ENCODE peak calls at places on chromosomes 5 and 9, in ten cellular contexts. One of them, this sample, is unnamed.

GRCh38 chr5:74670377-74671038 is 14.5 kb upstream of the HEXB start:
- DNase-seq in PC-3: no peak
- DNase-seq in fibroblast of lung: no peak
- DNase-seq in HCT116: no peak
- DNase-seq in GM23338: no peak
- DNase-seq in GM23248: no peak
- DNase-seq in MM.1S: no peak
- DNase-seq in neural progenitor cell: no peak
- DNase-seq in mammary epithelial cell: no peak
- DNase-seq in K562: no peak
- DNase-seq in this sample: no peak

GRCh38 chr5:177419045-177419444 is 7.4 kb upstream of the GRK6 start:
- DNase-seq in PC-3: no peak
- DNase-seq in fibroblast of lung: peak; percentile 37
- DNase-seq in HCT116: no peak
- DNase-seq in GM23338: no peak
- DNase-seq in GM23248: peak; percentile 46
- DNase-seq in MM.1S: no peak
- DNase-seq in neural progenitor cell: no peak
- DNase-seq in mammary epithelial cell: peak; percentile 27
- DNase-seq in K562: no peak
- DNase-seq in this sample: no peak

GRCh38 chr5:1827410-1828397 is 26.5 kb downstream of the NDUFS6 start:
- DNase-seq in PC-3: no peak
- DNase-seq in fibroblast of lung: no peak
- DNase-seq in HCT116: no peak
- DNase-seq in GM23338: peak; percentile 74
- DNase-seq in GM23248: no peak
- DNase-seq in MM.1S: no peak
- DNase-seq in neural progenitor cell: peak; percentile 39
- DNase-seq in mammary epithelial cell: no peak
- DNase-seq in K562: peak; percentile 40
- DNase-seq in this sample: no peak

GRCh38 chr5:17383526-17383925 is 114.5 kb upstream of the TAF11L2 start:
- DNase-seq in PC-3: no peak
- DNase-seq in fibroblast of lung: no peak
- DNase-seq in HCT116: no peak
- DNase-seq in GM23338: no peak
- DNase-seq in GM23248: no peak
- DNase-seq in MM.1S: no peak
- DNase-seq in neural progenitor cell: no peak
- DNase-seq in mammary epithelial cell: no peak
- DNase-seq in K562: no peak
- DNase-seq in this sample: no peak

GRCh38 chr9:136312436-136312835 is 8.5 kb upstream of the CCDC187 start:
- DNase-seq in PC-3: peak; percentile 39
- DNase-seq in fibroblast of lung: peak; percentile 32
- DNase-seq in HCT116: no peak
- DNase-seq in GM23338: peak; percentile 58
- DNase-seq in GM23248: peak; percentile 69
- DNase-seq in MM.1S: peak; percentile 26
- DNase-seq in neural progenitor cell: peak; percentile 69
- DNase-seq in mammary epithelial cell: no peak
- DNase-seq in K562: peak; percentile 60
- DNase-seq in this sample: peak; percentile 69

GRCh38 chr5:98349251-98349989 is 424.0 kb upstream of the RGMB start:
- DNase-seq in PC-3: peak; percentile 94
- DNase-seq in fibroblast of lung: peak; percentile 79
- DNase-seq in HCT116: peak; percentile 8
- DNase-seq in GM23338: peak; percentile 74
- DNase-seq in GM23248: peak; percentile 90
- DNase-seq in MM.1S: peak; percentile 20
- DNase-seq in neural progenitor cell: peak; percentile 22
- DNase-seq in mammary epithelial cell: peak; percentile 66
- DNase-seq in K562: peak; percentile 21
- DNase-seq in this sample: no peak

GRCh38 chr5:172078027-172078426 is 71.6 kb upstream of the FBXW11 start:
- DNase-seq in PC-3: no peak
- DNase-seq in fibroblast of lung: no peak
- DNase-seq in HCT116: no peak
- DNase-seq in GM23338: no peak
- DNase-seq in GM23248: no peak
- DNase-seq in MM.1S: no peak
- DNase-seq in neural progenitor cell: no peak
- DNase-seq in mammary epithelial cell: no peak
- DNase-seq in K562: no peak
- DNase-seq in this sample: no peak

GRCh38 chr5:32707394-32707997 is 3.6 kb upstream of the NPR3 start:
- DNase-seq in PC-3: peak; percentile 68
- DNase-seq in fibroblast of lung: peak; percentile 34
- DNase-seq in HCT116: peak; percentile 21
- DNase-seq in GM23338: peak; percentile 74
- DNase-seq in GM23248: peak; percentile 56
- DNase-seq in MM.1S: peak; percentile 29
- DNase-seq in neural progenitor cell: peak; percentile 52
- DNase-seq in mammary epithelial cell: no peak
- DNase-seq in K562: no peak
- DNase-seq in this sample: peak; percentile 40

GRCh38 chr5:75053286-75054109 is 1.1 kb upstream of the GCNT4 start:
- DNase-seq in PC-3: peak; percentile 55
- DNase-seq in fibroblast of lung: peak; percentile 80
- DNase-seq in HCT116: no peak
- DNase-seq in GM23338: peak; percentile 73
- DNase-seq in GM23248: peak; percentile 94
- DNase-seq in MM.1S: peak; percentile 41
- DNase-seq in neural progenitor cell: peak; percentile 80
- DNase-seq in mammary epithelial cell: peak; percentile 92
- DNase-seq in K562: peak; percentile 11
- DNase-seq in this sample: peak; percentile 88

GRCh38 chr9:89994988-89995613 is 390.3 kb downstream of the GADD45G start:
- DNase-seq in PC-3: no peak
- DNase-seq in fibroblast of lung: no peak
- DNase-seq in HCT116: no peak
- DNase-seq in GM23338: no peak
- DNase-seq in GM23248: no peak
- DNase-seq in MM.1S: no peak
- DNase-seq in neural progenitor cell: no peak
- DNase-seq in mammary epithelial cell: no peak
- DNase-seq in K562: no peak
- DNase-seq in this sample: peak; percentile 25

GRCh38 chr5:124704594-124705284 is 41.7 kb downstream of the ZNF608 start:
- DNase-seq in PC-3: no peak
- DNase-seq in fibroblast of lung: no peak
- DNase-seq in HCT116: no peak
- DNase-seq in GM23338: no peak
- DNase-seq in GM23248: no peak
- DNase-seq in MM.1S: peak; percentile 48
- DNase-seq in neural progenitor cell: no peak
- DNase-seq in mammary epithelial cell: no peak
- DNase-seq in K562: no peak
- DNase-seq in this sample: no peak

GRCh38 chr5:124706041-124706440 is 40.4 kb downstream of the ZNF608 start:
- DNase-seq in PC-3: no peak
- DNase-seq in fibroblast of lung: no peak
- DNase-seq in HCT116: no peak
- DNase-seq in GM23338: no peak
- DNase-seq in GM23248: no peak
- DNase-seq in MM.1S: no peak
- DNase-seq in neural progenitor cell: no peak
- DNase-seq in mammary epithelial cell: no peak
- DNase-seq in K562: no peak
- DNase-seq in this sample: no peak

GRCh38 chr5:124705577-124705976 is 40.9 kb downstream of the ZNF608 start:
- DNase-seq in PC-3: no peak
- DNase-seq in fibroblast of lung: no peak
- DNase-seq in HCT116: no peak
- DNase-seq in GM23338: no peak
- DNase-seq in GM23248: no peak
- DNase-seq in MM.1S: no peak
- DNase-seq in neural progenitor cell: no peak
- DNase-seq in mammary epithelial cell: no peak
- DNase-seq in K562: no peak
- DNase-seq in this sample: no peak

GRCh38 chr5:124707516-124707915 is 38.9 kb downstream of the ZNF608 start:
- DNase-seq in PC-3: no peak
- DNase-seq in fibroblast of lung: no peak
- DNase-seq in HCT116: no peak
- DNase-seq in GM23338: no peak
- DNase-seq in GM23248: no peak
- DNase-seq in MM.1S: no peak
- DNase-seq in neural progenitor cell: no peak
- DNase-seq in mammary epithelial cell: no peak
- DNase-seq in K562: no peak
- DNase-seq in this sample: no peak

GRCh38 chr5:124706729-124707361 is 39.6 kb downstream of the ZNF608 start:
- DNase-seq in PC-3: no peak
- DNase-seq in fibroblast of lung: peak; percentile 64
- DNase-seq in HCT116: no peak
- DNase-seq in GM23338: peak; percentile 44
- DNase-seq in GM23248: peak; percentile 23
- DNase-seq in MM.1S: no peak
- DNase-seq in neural progenitor cell: no peak
- DNase-seq in mammary epithelial cell: no peak
- DNase-seq in K562: no peak
- DNase-seq in this sample: peak; percentile 77
- H3K4me3 ChIP-seq in PC-3: no peak overlapping the region
- H3K4me3 ChIP-seq in fibroblast of lung: no peak overlapping the region
- H3K4me3 ChIP-seq in HCT116: no peak overlapping the region
- H3K4me3 ChIP-seq in GM23338: no peak overlapping the region
- H3K4me3 ChIP-seq in GM23248: no peak overlapping the region
- H3K4me3 ChIP-seq in MM.1S: no peak overlapping the region
- H3K4me3 ChIP-seq in neural progenitor cell: no peak overlapping the region
- H3K4me3 ChIP-seq in mammary epithelial cell: no peak overlapping the region
- H3K4me3 ChIP-seq in K562: no peak overlapping the region
- H3K4me3 ChIP-seq in this sample: peak overlapping the region; percentile 17

GRCh38 chr5:26663500-26663899 is 374.9 kb downstream of the CDH9 start:
- DNase-seq in PC-3: no peak
- DNase-seq in fibroblast of lung: no peak
- DNase-seq in HCT116: no peak
- DNase-seq in GM23338: no peak
- DNase-seq in GM23248: no peak
- DNase-seq in MM.1S: no peak
- DNase-seq in neural progenitor cell: no peak
- DNase-seq in mammary epithelial cell: no peak
- DNase-seq in K562: no peak
- DNase-seq in this sample: no peak
- TF ChIP-seq EZH2 in PC-3: no peak
- TF ChIP-seq EZH2 in fibroblast of lung: no peak
- TF ChIP-seq EZH2 in HCT116: no peak
- TF ChIP-seq EZH2 in GM23338: no peak
- TF ChIP-seq EZH2 in GM23248: no peak
- TF ChIP-seq EZH2 in MM.1S: no peak
- TF ChIP-seq EZH2 in neural progenitor cell: no peak
- TF ChIP-seq EZH2 in mammary epithelial cell: no peak
- TF ChIP-seq EZH2 in K562: no peak
- TF ChIP-seq EZH2 in this sample: no peak

DNA sequence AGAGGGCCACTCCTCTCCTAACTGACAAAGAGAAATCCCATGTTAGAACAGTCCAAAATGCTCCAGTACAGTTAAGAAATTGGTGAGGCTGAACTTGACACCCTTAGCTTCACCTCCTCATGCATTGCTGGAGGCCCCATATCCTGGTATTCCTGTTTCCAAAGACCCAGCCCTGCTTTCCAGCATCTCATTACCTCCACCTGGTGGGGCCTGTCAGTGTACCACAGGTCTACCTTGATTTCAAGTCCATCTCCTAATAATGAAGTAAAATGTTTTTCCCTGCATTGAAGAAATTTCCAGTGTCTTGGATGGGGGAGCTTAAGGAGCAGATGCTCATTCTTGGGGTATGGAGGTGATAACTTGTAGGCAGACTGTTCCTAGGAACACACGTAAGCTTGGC is 70.6 kb upstream of the S1PR3 start:
- DNase-seq in PC-3: peak; percentile 20
- DNase-seq in fibroblast of lung: no peak
- DNase-seq in HCT116: no peak
- DNase-seq in GM23338: peak; percentile 10
- DNase-seq in GM23248: no peak
- DNase-seq in MM.1S: no peak
- DNase-seq in neural progenitor cell: no peak
- DNase-seq in mammary epithelial cell: no peak
- DNase-seq in K562: no peak
- DNase-seq in this sample: no peak
- H3K79me2 ChIP-seq in PC-3: no peaks in the 10 kb centered on the region
- H3K79me2 ChIP-seq in fibroblast of lung: no peaks in the 10 kb centered on the region
- H3K79me2 ChIP-seq in HCT116: no peaks in the 10 kb centered on the region
- H3K79me2 ChIP-seq in GM23338: no peaks in the 10 kb centered on the region
- H3K79me2 ChIP-seq in GM23248: no peaks in the 10 kb centered on the region
- H3K79me2 ChIP-seq in MM.1S: no peaks in the 10 kb centered on the region
- H3K79me2 ChIP-seq in neural progenitor cell: no peaks in the 10 kb centered on the region
- H3K79me2 ChIP-seq in mammary epithelial cell: no peaks in the 10 kb centered on the region
- H3K79me2 ChIP-seq in K562: no peaks in the 10 kb centered on the region
- H3K79me2 ChIP-seq in this sample: no peaks in the 10 kb centered on the region

GRCh38 chr9:121200346-121200745 is 1.3 kb downstream of the RAB14 start:
- DNase-seq in PC-3: no peak
- DNase-seq in fibroblast of lung: no peak
- DNase-seq in HCT116: no peak
- DNase-seq in GM23338: no peak
- DNase-seq in GM23248: peak; percentile 26
- DNase-seq in MM.1S: no peak
- DNase-seq in neural progenitor cell: no peak
- DNase-seq in mammary epithelial cell: no peak
- DNase-seq in K562: no peak
- DNase-seq in this sample: peak; percentile 14

GRCh38 chr9:121198512-121199042 is 3.1 kb downstream of the RAB14 start:
- DNase-seq in PC-3: no peak
- DNase-seq in fibroblast of lung: no peak
- DNase-seq in HCT116: no peak
- DNase-seq in GM23338: no peak
- DNase-seq in GM23248: peak; percentile 26
- DNase-seq in MM.1S: no peak
- DNase-seq in neural progenitor cell: no peak
- DNase-seq in mammary epithelial cell: no peak
- DNase-seq in K562: no peak
- DNase-seq in this sample: no peak

GRCh38 chr9:121201738-121202533 is at the start of gene RAB14:
- DNase-seq in PC-3: peak; percentile 95
- DNase-seq in fibroblast of lung: peak; percentile 95
- DNase-seq in HCT116: peak; percentile 94
- DNase-seq in GM23338: peak; percentile 99
- DNase-seq in GM23248: peak; percentile 99
- DNase-seq in MM.1S: peak; percentile 99
- DNase-seq in neural progenitor cell: peak; percentile 99
- DNase-seq in mammary epithelial cell: peak; percentile 97
- DNase-seq in K562: peak; percentile 99
- DNase-seq in this sample: peak; percentile 100

GRCh38 chr9:121201045-121201737 is 478 bp downstream of the RAB14 start:
- DNase-seq in PC-3: no peak
- DNase-seq in fibroblast of lung: peak; percentile 19
- DNase-seq in HCT116: no peak
- DNase-seq in GM23338: peak; percentile 60
- DNase-seq in GM23248: peak; percentile 71
- DNase-seq in MM.1S: peak; percentile 59
- DNase-seq in neural progenitor cell: peak; percentile 75
- DNase-seq in mammary epithelial cell: peak; percentile 29
- DNase-seq in K562: peak; percentile 75
- DNase-seq in this sample: peak; percentile 62

DNA sequence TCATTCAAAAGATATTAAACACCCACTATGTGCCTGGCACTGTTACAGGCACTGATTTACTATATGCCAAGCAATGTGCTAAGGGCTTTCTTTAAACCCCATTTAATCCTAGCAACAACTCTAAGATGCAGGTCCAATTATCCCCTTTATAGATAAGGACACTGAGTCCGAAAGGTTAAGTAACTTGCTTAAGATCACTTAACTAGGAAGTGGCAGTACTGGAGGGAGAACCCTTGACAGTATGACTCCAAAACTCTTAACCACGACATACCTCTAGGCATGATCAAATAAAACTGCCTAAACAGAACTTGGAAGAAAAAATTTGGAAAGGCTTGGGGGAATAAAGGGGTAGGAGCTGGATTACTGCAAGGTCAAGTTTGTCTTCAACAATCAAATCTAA is 1.7 kb downstream of the RAB14 start:
- DNase-seq in PC-3: peak; percentile 22
- DNase-seq in fibroblast of lung: peak; percentile 38
- DNase-seq in HCT116: no peak
- DNase-seq in GM23338: no peak
- DNase-seq in GM23248: peak; percentile 40
- DNase-seq in MM.1S: no peak
- DNase-seq in neural progenitor cell: no peak
- DNase-seq in mammary epithelial cell: peak; percentile 39
- DNase-seq in K562: peak; percentile 40
- DNase-seq in this sample: no peak
- H3K4me3 ChIP-seq in PC-3: peak overlapping the region; percentile 97
- H3K4me3 ChIP-seq in fibroblast of lung: peak overlapping the region; percentile 79
- H3K4me3 ChIP-seq in HCT116: peak overlapping the region; percentile 67
- H3K4me3 ChIP-seq in GM23338: peak overlapping the region; percentile 83
- H3K4me3 ChIP-seq in GM23248: peak overlapping the region; percentile 97
- H3K4me3 ChIP-seq in MM.1S: peak overlapping the region; percentile 71
- H3K4me3 ChIP-seq in neural progenitor cell: peak overlapping the region; percentile 95
- H3K4me3 ChIP-seq in mammary epithelial cell: peak overlapping the region; percentile 97
- H3K4me3 ChIP-seq in K562: peak overlapping the region; percentile 87
- H3K4me3 ChIP-seq in this sample: peak overlapping the region; percentile 90

This sample was measured in hepatocyte.